ENCODE peak calls at places on chromosomes 11 and 22, in eight cellular contexts. V is right lobe of liver, J is Peyer's patch, Q is A549, X is heart left ventricle, S is H9, B is body of pancreas, M is kidney. O is an unnamed sample. For H3K4me1, the result is how much of the 10 kb centered on the place peaks cover.

GRCh38 chr11:123434262-123434661 is 4.2 kb downstream of the GRAMD1B start:
- DNase-seq in M (no peak), S (peak), V (no peak), Q (peak), B (no peak), J (no peak), X (no peak), O (no peak)

GRCh38 chr11:12287009-12287373 is 90.4 kb upstream of the PARVA start:
- DNase-seq in M (peak), V (no peak), Q (peak), S (no peak), J (no peak), X (peak), B (no peak), O (peak)

GRCh38 chr11:127106938-127107337 is 106.4 kb upstream of the KIRREL3 start:
- DNase-seq in B (no peak), J (no peak), X (no peak), V (peak), M (no peak), Q (no peak), S (no peak), O (no peak)

GRCh38 chr11:69647349-69647748 is 6.4 kb downstream of the CCND1 start:
- DNase-seq in J (no peak), Q (no peak), B (no peak), S (no peak), M (peak), V (peak), X (no peak), O (peak)

GRCh38 chr22:26737262-26737661 is 79.9 kb downstream of the MIAT start:
- DNase-seq in M (no peak), Q (no peak), B (no peak), V (no peak), S (no peak), X (no peak), J (no peak), O (no peak)

GRCh38 chr11:132844956-132845355 is 687.3 kb downstream of the OPCML start:
- DNase-seq in J (no peak), V (no peak), M (no peak), Q (no peak), X (no peak), S (no peak), B (no peak), O (peak)

GRCh38 chr11:45264839-45265515 is 21.2 kb downstream of the SYT13 start:
- DNase-seq in J (no peak), M (no peak), S (no peak), V (no peak), B (no peak), Q (peak), X (no peak), O (peak)

GRCh38 chr11:27293500-27294417 is 69.3 kb downstream of the CCDC34 start:
- DNase-seq in V (no peak), X (no peak), M (no peak), S (no peak), B (no peak), J (no peak), Q (no peak), O (peak)

GRCh38 chr22:39177456-39177775 is 24.9 kb upstream of the CBX7 start:
- DNase-seq in Q (no peak), M (no peak), V (no peak), J (no peak), B (no peak), X (no peak), S (no peak), O (no peak)

GRCh38 chr22:29716814-29717213 is 3.0 kb upstream of the CABP7 start:
- DNase-seq in J (no peak), B (peak), X (peak), M (no peak), S (peak), Q (no peak), V (peak), O (peak)

GRCh38 chr22:31625661-31626426 is 36.2 kb downstream of the PISD start:
- DNase-seq in B (no peak), M (no peak), X (peak), J (peak), V (no peak), Q (no peak), S (peak), O (peak)

GRCh38 chr11:63262562-63262961 is 19.2 kb upstream of the SLC22A25 start:
- DNase-seq in S (no peak), J (no peak), M (no peak), V (no peak), X (no peak), Q (no peak), B (no peak), O (no peak)

GRCh38 chr11:86274503-86274902 is 27.5 kb upstream of the HIKESHI start:
- DNase-seq in Q (no peak), V (no peak), X (no peak), S (peak), M (no peak), J (no peak), B (no peak), O (no peak)

GRCh38 chr11:128624269-128625170 is 37.2 kb upstream of the ETS1 start:
- DNase-seq in B (peak), V (peak), Q (no peak), X (no peak), M (peak), S (no peak), J (no peak), O (no peak)

GRCh38 chr22:32646476-32646875 is 155.0 kb upstream of the TIMP3 start:
- DNase-seq in J (no peak), V (no peak), Q (no peak), B (no peak), M (no peak), S (no peak), X (no peak), O (no peak)

GRCh38 chr22:38305481-38306448 is 11.5 kb downstream of the CSNK1E start:
- DNase-seq in J (no peak), Q (no peak), V (no peak), B (peak), S (peak), X (no peak), M (no peak), O (peak)

GRCh38 chr11:12188548-12189317 is 78.3 kb downstream of the MICAL2 start:
- DNase-seq in V (no peak), J (no peak), Q (no peak), X (no peak), S (no peak), M (no peak), B (no peak), O (no peak)

GRCh38 chr11:27860811-27861210 is 160.6 kb upstream of the BDNF start:
- DNase-seq in S (no peak), V (no peak), J (no peak), X (no peak), B (no peak), M (no peak), Q (no peak), O (no peak)

GRCh38 chr11:90218606-90219005 is 4.2 kb downstream of the CHORDC1 start:
- DNase-seq in M (peak), B (no peak), X (peak), V (no peak), J (no peak), Q (no peak), S (peak), O (no peak)

GRCh38 chr22:24986816-24987215 is 34.3 kb downstream of the KIAA1671 start:
- DNase-seq in V (no peak), J (no peak), M (no peak), B (no peak), X (no peak), S (no peak), Q (no peak), O (no peak)

GRCh38 chr22:24985824-24986214 is 33.3 kb downstream of the KIAA1671 start:
- DNase-seq in J (no peak), S (no peak), M (no peak), V (peak), X (peak), Q (no peak), B (no peak), O (peak)

GRCh38 chr22:24989541-24989951 is 37.0 kb downstream of the KIAA1671 start:
- DNase-seq in M (no peak), V (peak), B (no peak), Q (no peak), S (no peak), X (peak), J (no peak), O (peak)

GRCh38 chr22:24990344-24990905 is 37.9 kb downstream of the KIAA1671 start:
- DNase-seq in J (no peak), B (no peak), M (no peak), S (no peak), Q (no peak), X (no peak), V (no peak), O (peak)

GRCh38 chr22:24989135-24989534 is 36.6 kb downstream of the KIAA1671 start:
- DNase-seq in X (no peak), B (no peak), J (no peak), S (no peak), Q (no peak), M (no peak), V (no peak), O (no peak)
- H3K4me1 ChIP-seq in X (under half), B (under half), J (under half), S (under half), Q (under half), M (under half), V (under half), O (under half)

GRCh38 chr11:109788969-109789490 is 304.2 kb upstream of the ZC3H12C start:
- DNase-seq in J (no peak), X (no peak), B (no peak), S (no peak), M (no peak), Q (no peak), V (no peak), O (no peak)

GRCh38 chr11:109795234-109795633 is 298.0 kb upstream of the ZC3H12C start:
- DNase-seq in S (no peak), X (no peak), Q (no peak), V (no peak), J (no peak), B (peak), M (no peak), O (no peak)

GRCh38 chr11:109789911-109790310 is 303.3 kb upstream of the ZC3H12C start:
- DNase-seq in V (no peak), X (no peak), J (no peak), Q (no peak), M (no peak), S (no peak), B (no peak), O (peak)

GRCh38 chr11:109794501-109794900 is 298.7 kb upstream of the ZC3H12C start:
- DNase-seq in B (no peak), X (no peak), S (no peak), V (no peak), Q (no peak), J (no peak), M (no peak), O (no peak)

DNA sequence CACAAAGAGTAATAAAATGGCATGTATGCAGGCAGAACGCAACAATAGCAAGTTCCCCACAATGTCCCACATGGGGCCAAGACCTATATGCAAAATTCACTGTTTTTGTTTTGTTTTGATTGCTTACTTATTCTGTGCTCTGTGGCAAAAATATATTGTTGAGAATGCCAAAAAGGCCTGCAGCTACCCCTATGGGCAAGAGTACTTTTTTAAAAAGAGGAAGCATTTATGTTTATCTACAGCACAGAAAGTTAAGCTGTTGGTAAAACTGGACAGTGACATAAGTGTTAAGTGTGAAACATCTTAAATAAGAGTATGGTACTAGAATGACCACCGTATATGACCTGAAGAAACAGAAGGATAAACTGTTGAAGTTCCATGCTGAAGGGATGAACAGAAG is 301.9 kb upstream of the ZC3H12C start:
- DNase-seq in Q (no peak), X (no peak), B (no peak), V (no peak), M (no peak), J (no peak), S (no peak), O (no peak)
- TF ChIP-seq CTCF in Q (no peak), X (no peak), B (no peak), V (no peak), M (no peak), J (no peak), S (no peak), O (no peak)

GRCh38 chr22:46970411-46971123 is 208.1 kb downstream of the TBC1D22A start:
- DNase-seq in X (no peak), B (peak), J (no peak), M (peak), S (no peak), V (no peak), Q (no peak), O (peak)
- H3K4me1 ChIP-seq in X (under half), B (under half), J (under half), M (under half), S (under half), V (under half), Q (under half), O (under half)

GRCh38 chr11:120115272-120116000 is 22.5 kb downstream of the TRIM29 start:
- DNase-seq in V (no peak), X (no peak), J (no peak), S (no peak), B (no peak), M (no peak), Q (no peak), O (peak)
- TF ChIP-seq CTCF in V (no peak), X (no peak), J (no peak), S (peak), B (no peak), M (no peak), Q (no peak), O (peak)

GRCh38 chr11:66686801-66687750 is 9.4 kb upstream of the RBM4B start:
- DNase-seq in V (no peak), J (no peak), Q (no peak), M (no peak), B (no peak), S (no peak), X (no peak), O (peak)
- H3K4me1 ChIP-seq in V (under half), J (under half), Q (under half), M (under half), B (under half), S (under half), X (under half), O (under half)

DNA sequence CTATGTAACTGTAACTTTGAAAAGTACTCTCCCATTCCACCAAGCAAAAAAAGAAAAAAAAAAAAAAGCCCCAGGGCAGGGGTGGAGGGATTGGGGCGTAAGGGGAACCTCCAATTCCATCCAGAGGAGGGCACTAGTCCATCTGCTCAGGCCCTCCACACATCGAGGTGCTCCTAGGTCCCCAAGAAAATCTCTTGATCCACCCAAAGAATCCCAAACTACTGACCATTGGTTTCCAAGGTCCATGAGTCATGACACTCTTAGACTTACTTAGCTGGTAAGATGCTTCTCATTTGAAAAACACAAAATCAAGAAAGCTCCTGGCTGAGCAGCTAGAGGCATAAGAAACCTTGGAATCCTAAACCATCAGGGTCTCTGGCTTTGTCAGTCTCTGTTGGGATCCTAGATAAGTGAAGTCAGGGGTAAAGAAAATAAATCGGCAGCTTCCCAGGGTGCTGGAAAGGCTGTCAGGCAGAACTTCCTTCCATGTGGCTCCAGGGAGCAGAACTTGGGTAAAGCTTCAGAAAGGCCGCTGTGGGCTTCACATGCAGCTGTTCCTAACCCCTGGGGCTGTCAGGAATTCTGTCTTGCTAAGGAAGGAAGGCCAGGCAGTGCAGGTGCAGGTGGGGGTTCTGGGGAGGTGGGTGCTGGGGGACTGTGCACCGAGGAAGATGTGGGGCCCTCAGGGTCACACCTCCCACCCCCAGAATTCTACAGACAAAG is 49.4 kb upstream of the ADA2 start:
- DNase-seq in Q (no peak), X (no peak), J (no peak), S (peak), M (peak), V (no peak), B (no peak), O (peak)
- TF ChIP-seq CTCF in Q (no peak), X (no peak), J (peak), S (peak), M (no peak), V (no peak), B (no peak), O (no peak)

DNA sequence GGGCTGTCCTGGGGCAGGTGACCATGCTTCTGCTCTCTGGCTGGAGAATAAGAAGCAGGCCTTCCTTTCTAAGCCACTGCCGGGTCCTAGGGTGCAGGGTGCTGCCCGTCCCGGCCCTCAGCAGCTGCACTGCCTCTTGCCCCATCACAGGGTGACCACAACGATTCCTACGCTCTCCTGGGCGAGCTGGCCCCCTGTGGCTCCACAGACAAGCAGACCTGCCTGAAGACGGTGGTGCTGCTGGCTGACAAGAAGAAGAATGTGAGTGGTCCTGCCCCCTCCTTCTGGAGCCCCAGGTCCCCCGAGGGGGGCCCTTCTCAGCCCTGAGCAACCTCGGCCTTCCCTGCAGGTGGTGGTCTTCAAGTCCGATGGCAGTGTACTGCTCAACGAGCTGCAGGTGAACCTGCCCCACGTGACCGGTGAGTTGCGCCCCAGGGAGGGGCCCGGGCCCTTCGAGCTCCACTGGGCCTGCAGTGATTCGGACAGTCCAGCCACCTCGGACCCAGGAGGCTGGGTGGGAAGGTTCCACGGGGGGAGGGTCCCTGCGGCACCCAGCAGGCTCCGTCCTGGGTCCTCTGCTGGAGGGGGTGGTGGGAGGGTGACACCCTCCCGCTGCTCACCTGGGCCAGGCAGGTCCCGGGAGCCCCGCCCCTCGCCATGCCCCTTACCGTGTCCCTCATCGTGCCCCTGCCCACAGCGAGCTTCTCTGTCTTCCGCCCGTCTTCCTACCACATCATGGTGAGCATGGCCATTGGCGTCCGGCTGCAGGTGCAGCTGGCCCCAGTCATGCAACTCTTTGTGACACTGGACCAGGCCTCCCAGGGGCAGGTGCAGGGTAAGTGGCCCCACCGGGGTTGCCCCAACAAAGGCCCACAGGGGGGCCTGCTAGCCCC is 8.3 kb downstream of the MUC2 start:
- DNase-seq in S (no peak), X (peak), B (peak), V (peak), M (peak), J (peak), Q (no peak), O (peak)
- H3K4me1 ChIP-seq in S (under half), X (under half), B (under half), V (under half), M (under half), J (under half), Q (under half), O (under half)

DNA sequence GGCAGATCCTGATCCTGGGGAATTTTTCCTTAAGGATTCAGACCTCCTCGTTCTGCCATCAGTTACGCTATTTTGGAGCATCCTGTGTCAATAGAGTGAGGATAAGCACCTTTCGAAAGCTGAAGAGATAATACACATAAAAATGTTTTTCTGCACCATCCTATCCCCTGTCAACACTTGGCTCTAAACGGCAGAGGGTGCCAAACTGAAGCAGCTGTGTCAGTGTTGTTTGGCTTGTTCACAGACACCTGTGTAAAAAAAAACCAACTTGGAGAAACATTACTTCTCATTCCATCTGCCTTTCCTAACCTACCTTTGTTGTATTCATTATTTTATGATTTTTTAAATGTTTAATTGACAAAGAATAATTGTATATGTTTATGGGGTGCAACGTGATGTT is 417.0 kb upstream of the DDI1 start:
- DNase-seq in B (no peak), J (no peak), M (no peak), V (no peak), S (no peak), Q (no peak), X (no peak), O (no peak)
- TF ChIP-seq CTCF in B (peak), J (no peak), M (no peak), V (peak), S (peak), Q (peak), X (no peak), O (peak)

DNA sequence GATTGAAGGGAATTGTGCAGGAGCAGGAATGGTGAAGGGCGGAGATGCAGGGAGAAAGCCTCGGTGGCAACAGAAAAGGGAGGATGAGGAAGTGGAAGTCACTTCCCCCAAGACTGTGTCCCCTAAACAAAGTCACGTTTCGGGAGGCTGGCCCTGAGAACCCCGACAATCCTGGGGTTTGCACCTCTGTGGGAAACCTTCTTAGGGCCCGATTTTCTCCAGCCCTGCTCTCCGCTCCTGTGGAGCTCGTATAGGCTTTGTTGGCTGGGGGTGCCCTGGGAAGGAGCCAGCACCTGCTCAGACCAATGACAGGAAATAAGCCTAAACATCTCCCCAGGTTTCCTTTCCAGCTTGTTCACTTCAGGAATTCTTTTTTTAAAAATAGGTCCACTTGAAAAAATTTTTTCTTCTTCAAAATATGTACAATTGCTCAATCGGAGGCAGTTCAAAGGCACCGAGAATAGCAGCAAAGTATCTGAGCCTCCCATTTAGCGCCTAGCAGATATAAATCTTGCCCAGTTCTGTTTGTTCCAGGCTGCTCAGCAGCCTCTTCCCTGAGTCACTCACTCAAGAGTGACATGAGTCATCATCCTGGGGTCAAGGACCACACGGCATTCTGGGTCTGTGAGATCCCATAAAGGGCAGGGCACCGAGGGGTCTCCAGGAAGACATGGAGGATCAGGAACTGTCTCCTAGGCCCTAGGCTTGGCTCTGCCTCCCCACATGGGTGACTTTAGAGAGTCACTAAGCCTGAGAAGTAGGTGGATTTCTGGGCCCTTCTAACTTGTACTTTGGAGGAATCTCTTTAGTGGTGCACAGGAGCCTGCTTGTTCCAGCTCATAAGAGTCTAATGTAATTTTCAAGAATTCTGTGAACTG is 34.0 kb downstream of the IRAG1 start:
- DNase-seq in B (peak), M (peak), J (peak), X (no peak), V (no peak), S (no peak), Q (peak), O (no peak)
- H3K4me1 ChIP-seq in B (under half), M (under half), J (under half), X (under half), V (under half), S (under half), Q (half or more), O (half or more)

O was measured in osteoblast.